ENCODE peak calls at places on chromosomes 4 and X, in eight cellular contexts. V, W, C, K, B, O, A and H are unnamed samples.

GRCh38 chr4:161813889-161814288 is 349.9 kb downstream of the FSTL5 start:
- DNase-seq in C (no peak), W (no peak), V (no peak), A (no peak), O (no peak), K (no peak), B (no peak), H (no peak)

GRCh38 chrX:2492536-2493218 is 8.1 kb downstream of the DHRSX start:
- DNase-seq in C (no peak), B (no peak), K (no peak), O (no peak), A (no peak), V (no peak), W (no peak), H (no peak)

GRCh38 chr4:89838005-89838404 is 1.0 kb upstream of the SNCA start:
- DNase-seq in K (peak), B (no peak), O (no peak), V (no peak), A (no peak), C (no peak), W (peak), H (no peak)

GRCh38 chrX:19846995-19847790 is 40.2 kb downstream of the SH3KBP1 start:
- DNase-seq in V (peak), C (no peak), A (no peak), B (no peak), O (no peak), K (peak), W (peak), H (peak)

GRCh38 chr4:53545942-53546581 is 45.2 kb downstream of the LNX1 start:
- DNase-seq in W (no peak), C (no peak), A (no peak), O (peak), V (no peak), K (no peak), B (no peak), H (no peak)

GRCh38 chrX:129360175-129360574 is 163.1 kb downstream of the SMARCA1 start:
- DNase-seq in O (peak), B (peak), A (peak), C (no peak), W (peak), V (peak), K (peak), H (peak)

GRCh38 chr4:25560605-25561004 is 95.0 kb upstream of the SLC34A2 start:
- DNase-seq in V (no peak), K (no peak), B (no peak), C (no peak), A (no peak), O (no peak), W (no peak), H (no peak)

GRCh38 chrX:47613082-47613481 is 6.6 kb downstream of the SYN1 start:
- DNase-seq in W (no peak), B (no peak), O (no peak), V (no peak), K (no peak), C (no peak), A (no peak), H (peak)

GRCh38 chr4:62927574-62927973 is 1481.7 kb downstream of the TECRL start:
- DNase-seq in K (no peak), O (no peak), A (no peak), B (no peak), V (no peak), C (no peak), W (no peak), H (no peak)

GRCh38 chr4:173536808-173537429 is 6.9 kb upstream of the HAND2 start:
- DNase-seq in B (peak), W (peak), O (no peak), C (no peak), V (no peak), K (no peak), A (no peak), H (no peak)

GRCh38 chr4:100431416-100431815 is 86.4 kb downstream of the EMCN start:
- DNase-seq in B (no peak), O (peak), V (no peak), C (no peak), A (no peak), W (no peak), K (no peak), H (no peak)

GRCh38 chr4:74230902-74231499 is 73.1 kb downstream of the MTHFD2L start:
- DNase-seq in B (no peak), W (no peak), K (peak), C (no peak), A (no peak), V (peak), O (no peak), H (peak)

GRCh38 chrX:40095588-40096394 is 2.0 kb downstream of the BCOR start:
- DNase-seq in O (no peak), C (no peak), K (no peak), V (peak), W (no peak), A (peak), B (no peak), H (peak)

GRCh38 chr4:178340468-178340867 is 898.2 kb upstream of the AGA start:
- DNase-seq in O (no peak), B (no peak), A (no peak), W (peak), K (no peak), V (no peak), C (no peak), H (no peak)

GRCh38 chr4:38967260-38968095 is 64.7 kb downstream of the TMEM156 start:
- DNase-seq in V (peak), B (no peak), C (no peak), W (no peak), A (no peak), K (peak), O (no peak), H (peak)

GRCh38 chrX:131671714-131672113 is 127.8 kb downstream of the OR13H1 start:
- DNase-seq in K (peak), B (peak), A (no peak), V (no peak), W (no peak), O (no peak), C (no peak), H (no peak)

GRCh38 chr4:70704333-70705145 is 16.2 kb downstream of the UTP3 start:
- DNase-seq in K (peak), B (peak), V (peak), W (peak), O (peak), C (peak), A (peak), H (peak)

GRCh38 chr4:154073107-154073817 is 284.4 kb upstream of the SFRP2 start:
- DNase-seq in O (no peak), A (no peak), K (peak), W (no peak), V (peak), B (no peak), C (no peak), H (peak)

GRCh38 chr4:143356493-143356892 is 19.8 kb downstream of the GAB1 start:
- DNase-seq in V (no peak), K (no peak), A (peak), B (no peak), C (no peak), W (peak), O (no peak), H (peak)

GRCh38 chrX:70527053-70527452 is 82.4 kb downstream of the DLG3 start:
- DNase-seq in C (no peak), A (no peak), B (no peak), W (no peak), V (no peak), O (no peak), K (no peak), H (peak)

GRCh38 chr4:102429553-102429952 is 71.6 kb upstream of the NFKB1 start:
- DNase-seq in W (no peak), V (peak), K (peak), O (no peak), B (no peak), C (no peak), A (no peak), H (peak)

GRCh38 chr4:121927948-121928347 is 23.9 kb downstream of the TRPC3 start:
- DNase-seq in O (no peak), W (no peak), A (no peak), K (no peak), B (no peak), V (no peak), C (no peak), H (no peak)

GRCh38 chrX:42442745-42443144 is 335.2 kb downstream of the PPP1R2C start:
- DNase-seq in W (no peak), O (no peak), B (no peak), V (no peak), C (no peak), K (no peak), A (no peak), H (no peak)

GRCh38 chr4:146190393-146190910 is 14.9 kb downstream of the LSM6 start:
- DNase-seq in O (no peak), W (no peak), K (no peak), V (no peak), C (no peak), B (no peak), A (no peak), H (no peak)

GRCh38 chr4:688695-689497 is at the start of gene SLC49A3:
- DNase-seq in O (peak), V (no peak), W (peak), C (no peak), K (no peak), A (no peak), B (no peak), H (peak)